ENCODE peak calls at places on chromosomes 16 and 17, in seven cellular contexts. A is stomach, S is aorta, Y is GM23338, N is SK-N-SH, H is PC-9, P is fibroblast of lung. D is an unnamed sample. For H3K4me1, the result is how much of the 10 kb centered on the place peaks cover.

GRCh38 chr17:858941-859452 is 76.8 kb downstream of the MRM3 start:
- DNase-seq in A (no peak), S (no peak), Y (no peak), N (no peak), H (no peak), P (no peak), D (peak)

GRCh38 chr17:7673239-7673638 is 14.1 kb downstream of the TP53 start:
- DNase-seq in A (peak), S (no peak), Y (peak), N (no peak), H (no peak), P (peak), D (no peak)

GRCh38 chr16:17211797-17212196 is 259.0 kb downstream of the XYLT1 start:
- DNase-seq in A (no peak), S (no peak), Y (peak), N (peak), H (no peak), P (no peak), D (no peak)

GRCh38 chr17:68210570-68210969 is 37.3 kb upstream of the AMZ2 start:
- DNase-seq in A (no peak), S (peak), Y (no peak), N (no peak), H (no peak), P (no peak), D (no peak)

GRCh38 chr17:75338335-75338734 is 49.1 kb upstream of the SLC25A19 start:
- DNase-seq in A (no peak), S (no peak), Y (no peak), N (no peak), H (no peak), P (no peak), D (no peak)

GRCh38 chr16:85171004-85171808 is 58.9 kb upstream of the CIBAR2 start:
- DNase-seq in A (no peak), S (no peak), Y (no peak), N (no peak), H (no peak), P (peak), D (no peak)

GRCh38 chr16:81752225-81752875 is 26.7 kb upstream of the PLCG2 start:
- DNase-seq in A (peak), S (no peak), Y (peak), N (no peak), H (no peak), P (no peak), D (no peak)

GRCh38 chr17:82553210-82553930 is 33.8 kb downstream of the FOXK2 start:
- DNase-seq in A (no peak), S (no peak), Y (peak), N (no peak), H (no peak), P (no peak), D (no peak)

GRCh38 chr17:27494192-27495091 is 38.2 kb downstream of the KSR1 start:
- DNase-seq in A (peak), S (peak), Y (peak), N (no peak), H (peak), P (peak), D (peak)

GRCh38 chr16:66070140-66070887 is 296.2 kb upstream of the CDH5 start:
- DNase-seq in A (peak), S (no peak), Y (no peak), N (no peak), H (no peak), P (peak), D (peak)

GRCh38 chr17:71342726-71343125 is 778.1 kb upstream of the SOX9 start:
- DNase-seq in A (no peak), S (no peak), Y (no peak), N (no peak), H (no peak), P (no peak), D (no peak)

GRCh38 chr17:68821860-68822693 is 133.1 kb downstream of the ABCA8 start:
- DNase-seq in A (no peak), S (no peak), Y (no peak), N (peak), H (peak), P (peak), D (no peak)

GRCh38 chr16:71259086-71259485 is 28.6 kb upstream of the HYDIN start:
- DNase-seq in A (no peak), S (no peak), Y (no peak), N (no peak), H (no peak), P (no peak), D (no peak)

GRCh38 chr16:84689126-84689525 is 10.7 kb upstream of the USP10 start:
- DNase-seq in A (no peak), S (no peak), Y (no peak), N (no peak), H (no peak), P (peak), D (no peak)

GRCh38 chr17:78933025-78933958 is 8.1 kb upstream of the TIMP2 start:
- DNase-seq in A (peak), S (peak), Y (no peak), N (peak), H (peak), P (peak), D (no peak)

GRCh38 chr17:71936977-71937376 is 183.8 kb upstream of the SOX9 start:
- DNase-seq in A (no peak), S (no peak), Y (peak), N (no peak), H (peak), P (no peak), D (no peak)

GRCh38 chr16:67940436-67941089 is 3.4 kb downstream of the LCAT start:
- DNase-seq in A (no peak), S (no peak), Y (no peak), N (no peak), H (no peak), P (no peak), D (no peak)

GRCh38 chr17:83203073-83203471 is 123.7 kb downstream of the METRNL start:
- DNase-seq in A (peak), S (peak), Y (no peak), N (no peak), H (no peak), P (peak), D (peak)

GRCh38 chr17:7296189-7296861 is 1.9 kb upstream of the YBX2 start:
- DNase-seq in A (peak), S (peak), Y (peak), N (peak), H (peak), P (peak), D (peak)

GRCh38 chr17:15446036-15446435 is 21.4 kb downstream of the CDRT4 start:
- DNase-seq in A (no peak), S (no peak), Y (peak), N (no peak), H (no peak), P (no peak), D (no peak)

GRCh38 chr16:57475711-57476339 is 10.5 kb downstream of the DOK4 start:
- DNase-seq in A (no peak), S (peak), Y (peak), N (peak), H (no peak), P (peak), D (no peak)

GRCh38 chr17:59754547-59754946 is 47.1 kb downstream of the VMP1 start:
- DNase-seq in A (no peak), S (no peak), Y (no peak), N (no peak), H (peak), P (peak), D (no peak)

GRCh38 chr16:78443300-78443604 is 343.8 kb downstream of the WWOX start:
- DNase-seq in A (no peak), S (no peak), Y (no peak), N (no peak), H (no peak), P (peak), D (no peak)

GRCh38 chr16:68227850-68228553 is 7.9 kb downstream of the ESRP2 start:
- DNase-seq in A (peak), S (no peak), Y (no peak), N (no peak), H (no peak), P (no peak), D (no peak)

GRCh38 chr17:46152423-46152822 is 40.8 kb downstream of the KANSL1 start:
- DNase-seq in A (no peak), S (no peak), Y (no peak), N (no peak), H (no peak), P (no peak), D (no peak)

GRCh38 chr17:33596904-33597303 is 303.8 kb upstream of the ASIC2 start:
- DNase-seq in A (no peak), S (no peak), Y (no peak), N (no peak), H (no peak), P (no peak), D (no peak)

GRCh38 chr17:75681289-75681688 is 14.2 kb downstream of the SAP30BP start:
- DNase-seq in A (no peak), S (no peak), Y (no peak), N (no peak), H (peak), P (no peak), D (no peak)

GRCh38 chr16:87963400-87963799 is 12.2 kb downstream of the BANP start:
- DNase-seq in A (no peak), S (no peak), Y (no peak), N (no peak), H (peak), P (peak), D (no peak)

GRCh38 chr16:35748621-35749252 is 2289.3 kb downstream of the TP53TG3F start:
- DNase-seq in A (no peak), S (no peak), Y (no peak), N (peak), H (no peak), P (no peak), D (no peak)

GRCh38 chr17:47651704-47652103 is 2.0 kb downstream of the KPNB1 start:
- DNase-seq in A (no peak), S (no peak), Y (no peak), N (no peak), H (no peak), P (no peak), D (no peak)
- H3K4me3 ChIP-seq in A (no peak), S (no peak), Y (peak), N (peak), H (peak), P (peak), D (no peak)

GRCh38 chr17:81246679-81247338 is 7.7 kb downstream of the NDUFAF8 start:
- DNase-seq in A (no peak), S (no peak), Y (no peak), N (no peak), H (no peak), P (no peak), D (no peak)
- H3K4me1 ChIP-seq in A (under half), S (under half), Y (under half), N (under half), H (under half), P (under half), D (under half)

GRCh38 chr16:69773255-69773947 is 11.3 kb downstream of the WWP2 start:
- DNase-seq in A (no peak), S (no peak), Y (no peak), N (no peak), H (no peak), P (no peak), D (no peak)

GRCh38 chr16:69769404-69769803 is 7.3 kb downstream of the WWP2 start:
- DNase-seq in A (no peak), S (no peak), Y (no peak), N (no peak), H (no peak), P (no peak), D (no peak)

GRCh38 chr16:69775535-69775934 is 13.4 kb downstream of the WWP2 start:
- DNase-seq in A (no peak), S (no peak), Y (no peak), N (no peak), H (no peak), P (no peak), D (no peak)

GRCh38 chr16:69771651-69771967 is 9.5 kb downstream of the WWP2 start:
- DNase-seq in A (no peak), S (no peak), Y (no peak), N (no peak), H (no peak), P (no peak), D (no peak)

GRCh38 chr16:69772560-69773254 is 10.6 kb downstream of the WWP2 start:
- DNase-seq in A (no peak), S (no peak), Y (no peak), N (no peak), H (no peak), P (no peak), D (no peak)
- H3K4me3 ChIP-seq in A (no peak), S (no peak), Y (no peak), N (no peak), H (no peak), P (no peak), D (no peak)

DNA sequence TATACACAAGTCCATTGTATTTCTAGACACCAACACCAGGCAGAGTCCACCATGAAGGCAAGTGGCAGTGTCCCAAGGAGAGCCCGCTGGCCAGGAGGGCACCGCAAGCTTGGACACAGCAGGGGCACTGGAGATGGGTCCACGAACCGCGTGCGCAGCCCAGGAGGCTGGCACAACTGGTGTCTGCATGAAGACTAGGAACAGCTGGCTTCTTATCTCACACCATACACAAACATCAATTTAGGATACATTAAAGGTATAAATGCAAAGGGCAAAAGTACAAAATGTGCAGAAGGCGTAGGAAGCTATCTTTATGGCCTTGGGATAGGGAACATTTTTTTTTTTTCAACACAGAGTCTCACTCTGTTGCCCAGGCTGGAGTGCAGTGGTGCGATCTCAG is 52.4 kb downstream of the ANKRD11 start:
- DNase-seq in A (no peak), S (no peak), Y (no peak), N (peak), H (no peak), P (no peak), D (no peak)
- H3K4me1 ChIP-seq in A (half or more), S (under half), Y (half or more), N (under half), H (under half), P (under half), D (under half)

DNA sequence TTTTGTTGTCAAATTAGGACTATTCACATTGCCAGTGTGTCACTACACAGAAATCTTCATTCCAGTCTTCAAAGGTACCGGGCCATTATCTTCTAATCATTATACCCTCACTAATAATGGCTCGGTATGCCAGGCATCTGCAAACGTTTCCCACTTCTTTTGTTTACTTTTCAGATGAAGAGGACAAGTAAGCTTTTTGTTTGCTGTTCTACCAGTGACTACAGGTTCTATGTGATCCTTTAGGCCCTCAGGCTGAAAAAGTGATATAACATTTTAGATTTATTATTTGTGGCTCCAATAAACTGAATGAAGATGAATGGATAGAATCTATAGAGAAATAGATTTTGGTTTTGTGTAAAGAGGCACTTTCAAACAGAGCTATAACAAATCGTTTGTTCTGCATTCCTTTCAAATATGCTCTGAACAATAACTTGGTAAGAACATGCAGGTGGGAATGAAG is 403 bp upstream of the KRTAP3-1 start:
- DNase-seq in A (no peak), S (no peak), Y (peak), N (no peak), H (peak), P (no peak), D (no peak)
- H3K4me3 ChIP-seq in A (no peak), S (no peak), Y (no peak), N (no peak), H (no peak), P (no peak), D (no peak)

DNA sequence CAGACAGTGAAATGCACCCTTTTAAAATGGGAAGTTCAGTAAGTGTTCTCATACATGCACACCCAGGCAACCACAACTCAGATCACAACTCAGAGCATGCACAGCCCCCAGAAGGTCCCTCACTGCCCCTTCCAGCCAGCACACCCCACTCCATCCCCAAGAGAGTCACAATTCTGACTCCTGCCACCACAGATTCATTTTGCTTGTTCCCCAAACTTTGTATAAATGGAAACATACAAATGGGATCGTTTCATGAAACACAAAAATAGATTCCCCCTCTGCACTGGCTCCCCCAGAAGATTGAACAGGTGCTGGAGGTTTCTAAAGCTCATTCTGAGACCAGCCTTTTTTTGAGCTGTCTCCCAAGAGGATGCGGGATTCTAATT is 3.3 kb upstream of the TNFRSF13B start:
- DNase-seq in A (no peak), S (no peak), Y (no peak), N (no peak), H (no peak), P (no peak), D (no peak)
- H3K4me1 ChIP-seq in A (under half), S (under half), Y (under half), N (under half), H (under half), P (under half), D (under half)

D was measured in prostate gland.